ENCODE peak calls at places on chromosomes 3 and 15, in nine cellular contexts. Z is K562, L is HFF-Myc, D is kidney, U is fibroblast of villous mesenchyme, J is fibroblast of pulmonary artery, N is upper lobe of right lung, O is testis, C is uterus. B is an unnamed sample.

GRCh38 chr15:70478251-70478990 is 284.9 kb downstream of the UACA start:
- DNase-seq in O (no peak), C (peak), U (no peak), L (no peak), D (peak), Z (no peak), N (no peak), J (no peak), B (no peak)

GRCh38 chr3:53198256-53198977 is 37.4 kb downstream of the PRKCD start:
- DNase-seq in D (no peak), L (no peak), O (no peak), J (no peak), U (no peak), Z (no peak), C (no peak), N (no peak), B (no peak)

GRCh38 chr3:51949121-51949520 is 6.1 kb upstream of the GPR62 start:
- DNase-seq in U (no peak), O (no peak), J (no peak), L (no peak), C (no peak), N (peak), D (peak), Z (no peak), B (no peak)

GRCh38 chr15:59165726-59166125 is 40.9 kb upstream of the LDHAL6B start:
- DNase-seq in J (peak), C (no peak), Z (no peak), O (no peak), N (peak), U (peak), D (no peak), L (no peak), B (peak)

GRCh38 chr3:114659109-114660081 is 365.6 kb downstream of the TIGIT start:
- DNase-seq in L (no peak), N (no peak), Z (no peak), C (no peak), U (peak), J (no peak), D (no peak), O (no peak), B (peak)

GRCh38 chr15:79076661-79077060 is 13.9 kb downstream of the RASGRF1 start:
- DNase-seq in O (no peak), C (no peak), J (no peak), L (no peak), N (peak), D (no peak), Z (no peak), U (no peak), B (no peak)

GRCh38 chr3:117963858-117964257 is 1070.8 kb downstream of the IGSF11 start:
- DNase-seq in J (no peak), L (no peak), N (no peak), Z (no peak), D (no peak), C (no peak), U (no peak), O (no peak), B (peak)

GRCh38 chr3:38152660-38153059 is 12.7 kb upstream of the OXSR1 start:
- DNase-seq in O (no peak), N (no peak), C (no peak), U (no peak), Z (no peak), L (no peak), D (no peak), J (no peak), B (no peak)

GRCh38 chr15:57460208-57460816 is 84.0 kb downstream of the CGNL1 start:
- DNase-seq in U (no peak), L (no peak), J (no peak), O (no peak), C (no peak), D (no peak), N (no peak), Z (no peak), B (no peak)

GRCh38 chr15:73575636-73576247 is 57.4 kb downstream of the NPTN start:
- DNase-seq in Z (no peak), U (no peak), O (no peak), D (no peak), C (no peak), N (peak), J (peak), L (peak), B (peak)

GRCh38 chr3:100615684-100616083 is 6.3 kb downstream of the ADGRG7 start:
- DNase-seq in U (peak), L (no peak), J (peak), C (no peak), Z (no peak), D (no peak), N (no peak), O (no peak), B (peak)

GRCh38 chr15:58413253-58413652 is 18.5 kb upstream of the LIPC start:
- DNase-seq in L (no peak), J (no peak), Z (peak), U (no peak), D (no peak), O (no peak), C (no peak), N (no peak), B (no peak)

GRCh38 chr3:53938645-53939044 is 47.0 kb upstream of the SELENOK start:
- DNase-seq in N (no peak), Z (peak), U (peak), L (peak), C (no peak), J (peak), D (no peak), O (peak), B (peak)

GRCh38 chr3:34015204-34016142 is 217.0 kb downstream of the PDCD6IP start:
- DNase-seq in C (no peak), N (no peak), U (no peak), L (peak), Z (peak), J (peak), O (no peak), D (no peak), B (peak)

GRCh38 chr15:43275736-43276562 is 9.2 kb upstream of the TGM5 start:
- DNase-seq in N (no peak), J (no peak), O (no peak), U (no peak), C (no peak), Z (no peak), L (no peak), D (no peak), B (no peak)

GRCh38 chr3:10249833-10250232 is 1.6 kb downstream of the TATDN2 start:
- DNase-seq in U (peak), J (no peak), D (no peak), N (no peak), C (no peak), O (no peak), L (no peak), Z (no peak), B (peak)

GRCh38 chr3:15795563-15796308 is 2.0 kb downstream of the ANKRD28 start:
- DNase-seq in O (no peak), U (peak), N (no peak), L (no peak), D (no peak), C (no peak), J (peak), Z (peak), B (peak)

GRCh38 chr15:90970274-90970673 is 15.6 kb downstream of the RCCD1 start:
- DNase-seq in C (no peak), O (no peak), U (no peak), J (no peak), L (no peak), Z (no peak), D (no peak), N (no peak), B (no peak)

GRCh38 chr15:58309993-58310928 is 121.5 kb upstream of the LIPC start:
- DNase-seq in Z (no peak), U (no peak), N (peak), O (peak), J (no peak), C (no peak), L (no peak), D (peak), B (no peak)

GRCh38 chr15:51861557-51862350 is 32.3 kb downstream of the TMOD3 start:
- DNase-seq in Z (no peak), D (no peak), J (no peak), O (no peak), L (no peak), U (no peak), C (no peak), N (no peak), B (no peak)

GRCh38 chr3:189304465-189305341 is 132.9 kb downstream of the TPRG1 start:
- DNase-seq in L (no peak), D (no peak), U (peak), O (no peak), N (peak), Z (no peak), J (no peak), C (peak), B (peak)

GRCh38 chr3:172142074-172143059 is 103.0 kb downstream of the FNDC3B start:
- DNase-seq in Z (peak), L (peak), C (no peak), D (no peak), N (no peak), U (peak), O (no peak), J (peak), B (peak)

GRCh38 chr3:172138792-172139507 is 99.6 kb downstream of the FNDC3B start:
- DNase-seq in U (peak), O (peak), Z (peak), L (no peak), C (peak), D (no peak), N (no peak), J (peak), B (no peak)

GRCh38 chr3:172143060-172143451 is 103.7 kb downstream of the FNDC3B start:
- DNase-seq in L (no peak), N (no peak), C (no peak), J (no peak), Z (no peak), U (no peak), D (no peak), O (no peak), B (no peak)

GRCh38 chr3:172139528-172140276 is 100.3 kb downstream of the FNDC3B start:
- DNase-seq in U (no peak), O (no peak), C (no peak), N (no peak), D (no peak), Z (no peak), J (no peak), L (no peak), B (no peak)

DNA sequence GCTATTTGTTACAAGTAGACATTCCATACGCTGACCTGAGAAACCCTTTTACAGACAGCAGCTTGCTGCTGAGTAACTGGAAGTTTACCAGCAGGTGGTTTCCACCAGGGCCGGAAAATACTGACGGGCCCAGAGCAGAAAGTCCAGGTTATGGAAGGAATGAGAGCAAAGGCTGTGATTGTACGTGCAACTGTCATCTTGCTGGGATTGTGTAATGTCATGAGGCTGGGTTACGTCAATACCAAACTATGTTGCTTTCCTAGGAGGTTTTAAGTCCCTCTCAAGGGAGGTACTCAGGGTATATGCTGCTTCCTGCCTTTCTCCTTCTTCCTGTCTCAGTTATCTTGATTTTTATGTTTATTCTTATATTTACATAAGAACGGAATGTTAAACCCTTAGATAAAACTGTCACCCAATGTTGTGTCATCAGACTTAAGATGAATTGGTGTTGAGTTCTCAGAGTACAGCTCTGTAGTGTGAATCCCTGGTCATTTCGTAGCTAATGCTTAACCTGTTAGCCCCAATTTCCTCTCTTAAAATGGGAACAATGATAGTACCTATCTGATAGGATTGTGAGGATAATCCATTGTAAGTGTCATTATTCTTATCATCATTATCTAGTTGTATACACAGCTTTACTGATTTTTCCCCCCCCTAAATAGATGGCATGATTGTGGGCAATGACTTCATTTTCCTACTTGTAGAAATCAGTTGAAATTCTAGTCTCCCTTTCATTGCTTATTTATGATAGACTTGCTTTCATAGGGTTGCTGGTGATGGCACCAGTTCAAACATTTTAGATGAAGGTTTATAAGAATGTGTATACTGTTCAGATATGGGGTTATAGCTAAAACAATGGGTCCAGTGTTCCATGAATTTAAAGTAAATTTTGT is 101.4 kb downstream of the FNDC3B start:
- DNase-seq in O (no peak), D (no peak), N (no peak), Z (peak), C (peak), U (peak), J (peak), L (no peak), B (peak)
- TF ChIP-seq CTCF in O (no peak), D (no peak), N (no peak), Z (no peak), C (no peak), U (no peak), J (no peak), L (no peak), B (no peak)

GRCh38 chr3:111156506-111156905 is 84.9 kb downstream of the NECTIN3 start:
- DNase-seq in C (no peak), J (peak), N (no peak), O (no peak), Z (no peak), L (no peak), D (no peak), U (no peak), B (peak)

GRCh38 chr3:111152506-111152905 is 80.9 kb downstream of the NECTIN3 start:
- DNase-seq in C (no peak), D (no peak), O (no peak), N (no peak), U (peak), Z (no peak), L (no peak), J (peak), B (peak)

DNA sequence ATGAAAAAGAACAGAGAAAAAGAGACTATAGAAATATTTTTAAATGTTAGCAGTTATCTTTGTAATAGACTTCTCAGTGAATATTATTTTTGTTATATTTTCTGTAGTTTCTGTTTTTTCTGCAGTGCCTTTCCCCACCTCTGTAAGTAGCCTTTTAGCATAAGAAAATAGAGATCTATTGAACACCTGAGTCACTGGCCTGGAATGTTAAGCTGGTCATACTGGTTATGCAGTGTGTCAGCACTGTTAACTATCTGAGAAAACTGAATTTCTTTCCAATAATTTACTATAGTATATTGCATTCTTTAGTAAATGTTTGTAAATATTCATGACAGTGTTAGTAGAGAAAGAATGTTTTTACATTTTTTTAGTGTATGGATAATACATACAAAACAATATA is 79.8 kb downstream of the NECTIN3 start:
- DNase-seq in L (peak), U (peak), N (no peak), Z (no peak), O (no peak), J (peak), C (no peak), D (no peak), B (peak)
- H3K4me3 ChIP-seq in L (no peak), U (no peak), N (no peak), Z (no peak), O (no peak), J (no peak), C (no peak), D (no peak), B (no peak)

GRCh38 chr3:41866298-41866697 is 95.6 kb downstream of the ULK4 start:
- DNase-seq in L (no peak), O (no peak), Z (no peak), U (no peak), C (no peak), D (no peak), J (no peak), N (no peak), B (no peak)

GRCh38 chr3:41867533-41867932 is 94.4 kb downstream of the ULK4 start:
- DNase-seq in J (no peak), Z (no peak), O (no peak), L (no peak), C (no peak), N (no peak), D (no peak), U (no peak), B (no peak)

GRCh38 chr3:41863024-41863423 is 98.9 kb downstream of the ULK4 start:
- DNase-seq in U (no peak), J (no peak), Z (peak), D (no peak), L (no peak), N (no peak), C (no peak), O (no peak), B (no peak)
- TF ChIP-seq CTCF in U (peak), J (peak), Z (peak), D (no peak), L (peak), N (no peak), C (no peak), O (no peak), B (peak)

GRCh38 chr15:32029862-32030781 is at the start of gene CHRNA7:
- DNase-seq in Z (peak), O (peak), J (peak), U (no peak), L (no peak), N (peak), C (no peak), D (peak), B (no peak)
- H3K4me3 ChIP-seq in Z (peak), O (peak), J (peak), U (no peak), L (peak), N (peak), C (peak), D (peak), B (peak)

GRCh38 chr3:13492976-13493866 is 13.1 kb downstream of the HDAC11 start:
- DNase-seq in Z (no peak), D (peak), O (no peak), L (no peak), U (no peak), C (no peak), J (no peak), N (peak), B (no peak)

GRCh38 chr3:13493867-13494441 is 13.8 kb downstream of the HDAC11 start:
- DNase-seq in Z (no peak), D (peak), U (no peak), O (no peak), N (peak), C (no peak), J (no peak), L (no peak), B (no peak)

GRCh38 chr3:13495921-13496723 is 16.0 kb downstream of the HDAC11 start:
- DNase-seq in D (peak), U (peak), C (peak), J (peak), L (peak), O (peak), N (peak), Z (peak), B (peak)

GRCh38 chr3:13495351-13495813 is 15.3 kb downstream of the HDAC11 start:
- DNase-seq in O (no peak), N (peak), J (no peak), Z (no peak), L (no peak), U (no peak), C (no peak), D (peak), B (no peak)

DNA sequence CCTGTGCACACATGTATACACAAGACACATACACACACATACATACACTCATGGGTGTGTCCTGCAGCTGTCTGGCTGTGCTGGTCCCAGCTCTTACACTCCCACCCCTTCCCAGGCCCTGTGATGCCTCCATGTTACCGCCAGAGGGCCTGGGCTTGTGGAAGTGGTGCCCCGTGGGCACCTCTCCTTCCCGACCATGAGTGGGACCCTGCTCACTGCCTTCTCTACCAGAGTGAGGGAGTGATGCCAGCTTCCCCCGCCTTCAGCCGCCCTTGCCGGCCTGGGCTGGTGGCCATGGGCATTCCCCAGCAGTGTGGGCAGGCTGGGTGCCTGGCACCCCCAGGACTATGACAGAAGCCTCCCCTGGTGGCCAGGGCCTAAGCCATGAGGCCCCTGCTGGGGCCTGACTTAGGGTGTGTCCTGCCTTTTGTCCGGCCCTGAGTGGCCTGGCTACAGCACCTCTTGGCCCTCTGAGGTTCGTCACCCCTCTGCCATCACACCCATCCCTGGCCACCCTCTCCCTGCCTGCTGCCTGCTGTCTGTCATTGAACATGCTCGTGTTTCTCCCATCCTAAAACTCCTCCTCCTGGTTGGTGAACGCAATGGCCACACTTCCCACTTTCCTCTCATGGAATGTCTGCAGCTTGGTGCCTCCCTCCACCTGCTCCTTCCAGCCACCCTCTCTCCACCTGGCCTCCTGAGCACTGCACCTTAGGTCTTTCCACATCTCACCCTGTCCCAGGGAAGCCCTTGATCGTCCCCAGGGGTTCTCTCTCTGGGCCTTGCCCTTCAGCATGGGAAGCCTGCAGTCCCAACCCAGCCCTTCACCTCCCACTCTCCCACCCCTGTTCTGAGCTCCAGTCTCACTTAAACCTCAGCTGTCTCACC is 14.6 kb downstream of the HDAC11 start:
- DNase-seq in Z (peak), C (no peak), O (peak), D (peak), L (no peak), U (peak), N (peak), J (peak), B (peak)
- TF ChIP-seq CTCF in Z (peak), C (peak), O (peak), D (peak), L (peak), U (peak), N (peak), J (peak), B (peak)

GRCh38 chr3:112115161-112115739 is 17.8 kb downstream of the GCSAM start:
- DNase-seq in J (no peak), L (no peak), C (no peak), N (no peak), U (no peak), O (no peak), D (no peak), Z (no peak), B (no peak)

GRCh38 chr3:112115806-112116383 is 17.2 kb downstream of the GCSAM start:
- DNase-seq in N (no peak), Z (no peak), U (no peak), J (no peak), O (no peak), L (no peak), D (no peak), C (no peak), B (no peak)

GRCh38 chr3:112117415-112117814 is 15.6 kb downstream of the GCSAM start:
- DNase-seq in N (no peak), Z (no peak), U (no peak), O (no peak), D (no peak), C (no peak), J (no peak), L (no peak), B (no peak)

GRCh38 chr3:112117826-112118571 is 15.0 kb downstream of the GCSAM start:
- DNase-seq in Z (no peak), J (no peak), N (no peak), U (no peak), L (no peak), O (peak), C (no peak), D (no peak), B (no peak)

GRCh38 chr3:112116777-112117186 is 16.3 kb downstream of the GCSAM start:
- DNase-seq in O (no peak), U (no peak), L (no peak), C (no peak), D (no peak), J (no peak), Z (no peak), N (no peak), B (no peak)
- H3K4me3 ChIP-seq in O (no peak), U (no peak), L (no peak), C (no peak), D (peak), J (no peak), Z (no peak), N (peak), B (no peak)